ENCODE peak calls at places on chromosome 11, in five cellular contexts. Q is IMR-90, R is fibroblast of the aortic adventitia, J is body of pancreas, A is A673. Z is an unnamed sample.

GRCh38 chr11:40280161-40281054 is 1179.0 kb downstream of the LRRC4C start:
- DNase-seq in Q (no peak), R (no peak), J (no peak), A (no peak), Z (no peak)

GRCh38 chr11:10493041-10493663 is 38.1 kb downstream of the AMPD3 start:
- DNase-seq in Q (no peak), R (no peak), J (no peak), A (no peak), Z (no peak)

GRCh38 chr11:104594228-104594958 is 303.9 kb downstream of the CASP12 start:
- DNase-seq in Q (peak), R (no peak), J (no peak), A (no peak), Z (peak)

GRCh38 chr11:84817998-84818397 is 809.1 kb downstream of the DLG2 start:
- DNase-seq in Q (peak), R (peak), J (no peak), A (peak), Z (peak)

GRCh38 chr11:129894281-129895125 is 875 bp downstream of the NFRKB start:
- DNase-seq in Q (peak), R (peak), J (no peak), A (peak), Z (peak)

GRCh38 chr11:129705341-129705740 is 110.3 kb upstream of the TMEM45B start:
- DNase-seq in Q (no peak), R (no peak), J (no peak), A (no peak), Z (no peak)

GRCh38 chr11:132840220-132840619 is 692.1 kb downstream of the OPCML start:
- DNase-seq in Q (no peak), R (no peak), J (no peak), A (no peak), Z (no peak)

GRCh38 chr11:70078095-70078795 is at the start of gene ANO1:
- DNase-seq in Q (peak), R (no peak), J (no peak), A (no peak), Z (no peak)

GRCh38 chr11:10432971-10433370 is 22.1 kb upstream of the AMPD3 start:
- DNase-seq in Q (no peak), R (no peak), J (no peak), A (no peak), Z (no peak)

GRCh38 chr11:121844016-121844415 is 272.0 kb downstream of the BLID start:
- DNase-seq in Q (no peak), R (no peak), J (no peak), A (no peak), Z (no peak)

GRCh38 chr11:109747839-109748238 is 325.8 kb downstream of the C11orf87 start:
- DNase-seq in Q (no peak), R (no peak), J (peak), A (peak), Z (no peak)

GRCh38 chr11:69659591-69659990 is 15.6 kb downstream of the LTO1 start:
- DNase-seq in Q (no peak), R (no peak), J (no peak), A (no peak), Z (no peak)

GRCh38 chr11:92226331-92227232 is 2.0 kb downstream of the FAT3 start:
- DNase-seq in Q (no peak), R (no peak), J (no peak), A (peak), Z (no peak)

GRCh38 chr11:45805305-45806071 is 539 bp downstream of the SLC35C1 start:
- DNase-seq in Q (peak), R (peak), J (peak), A (peak), Z (peak)

GRCh38 chr11:129374081-129374992 is 1.3 kb upstream of the BARX2 start:
- DNase-seq in Q (no peak), R (no peak), J (no peak), A (peak), Z (no peak)

GRCh38 chr11:12413141-12414055 is 36.0 kb downstream of the PARVA start:
- DNase-seq in Q (peak), R (peak), J (no peak), A (no peak), Z (no peak)

GRCh38 chr11:70233511-70233919 is 30.4 kb downstream of the FADD start:
- DNase-seq in Q (peak), R (peak), J (no peak), A (no peak), Z (peak)

GRCh38 chr11:33525789-33526188 is 174.8 kb downstream of the C11orf91 start:
- DNase-seq in Q (no peak), R (no peak), J (no peak), A (no peak), Z (no peak)
- TF ChIP-seq CTCF in Q (no peak), R (no peak), J (no peak), A (no peak), Z (no peak)

GRCh38 chr11:60951611-60951908 is 416 bp downstream of the SLC15A3 start:
- DNase-seq in Q (no peak), R (no peak), J (no peak), A (no peak), Z (no peak)
- H3K4me3 ChIP-seq in Q (peak), R (peak), J (no peak), A (no peak), Z (peak)

DNA sequence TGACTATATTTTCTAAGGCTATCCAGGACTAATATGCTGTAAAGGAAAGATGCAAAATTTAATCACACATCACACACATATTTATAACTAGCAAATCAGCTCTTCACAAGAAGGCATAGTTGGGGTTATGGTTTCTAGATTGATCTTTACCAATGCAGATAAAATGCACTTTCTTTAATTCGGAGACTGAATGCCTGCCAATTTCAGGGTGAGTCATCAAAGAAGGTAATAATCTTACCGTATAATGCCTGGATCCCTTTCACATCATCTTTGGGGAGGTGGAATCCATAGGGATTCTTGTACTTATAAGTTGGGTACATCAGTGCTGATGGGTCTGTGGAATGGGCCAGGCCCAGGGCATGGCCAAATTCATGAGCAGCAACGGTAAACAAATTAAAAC is 16.4 kb downstream of the MMP20 start:
- DNase-seq in Q (no peak), R (no peak), J (no peak), A (no peak), Z (no peak)
- TF ChIP-seq CTCF in Q (no peak), R (no peak), J (no peak), A (no peak), Z (no peak)

GRCh38 chr11:134423106-134423505 is 11.1 kb upstream of the B3GAT1 start:
- DNase-seq in Q (no peak), R (no peak), J (no peak), A (no peak), Z (no peak)
- H3K4me3 ChIP-seq in Q (no peak), R (no peak), J (no peak), A (no peak), Z (no peak)

DNA sequence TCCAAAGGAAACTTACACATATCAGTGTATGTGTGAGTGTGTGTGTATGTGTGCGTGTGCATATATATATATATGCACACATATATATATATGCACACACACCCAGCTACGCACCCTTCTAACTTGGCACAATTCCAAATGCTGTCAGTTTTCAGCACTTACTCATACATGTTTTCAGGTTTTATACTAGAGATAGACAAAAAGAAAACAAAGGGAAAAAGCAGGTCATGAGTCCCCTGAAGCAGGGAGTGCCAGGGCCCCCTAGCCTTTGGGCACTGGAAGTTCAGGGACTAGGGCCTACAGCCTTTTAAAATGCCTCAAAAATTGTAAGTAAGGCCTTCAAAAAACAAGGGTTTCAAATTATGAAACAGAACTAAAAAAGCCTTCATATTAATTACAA is 265.4 kb downstream of the CADM1 start:
- DNase-seq in Q (no peak), R (no peak), J (no peak), A (no peak), Z (peak)
- TF ChIP-seq CTCF in Q (no peak), R (no peak), J (no peak), A (no peak), Z (peak)

GRCh38 chr11:44313701-44314489 is 4.0 kb upstream of the ALX4 start:
- DNase-seq in Q (no peak), R (peak), J (no peak), A (peak), Z (no peak)
- H3K4me3 ChIP-seq in Q (no peak), R (no peak), J (no peak), A (no peak), Z (no peak)

GRCh38 chr11:65118097-65118837 is 766 bp upstream of the ZNHIT2 start:
- DNase-seq in Q (no peak), R (no peak), J (peak), A (no peak), Z (no peak)
- TF ChIP-seq CTCF in Q (no peak), R (no peak), J (no peak), A (no peak), Z (no peak)

GRCh38 chr11:6656581-6656915 is 939 bp upstream of the DCHS1 start:
- DNase-seq in Q (no peak), R (no peak), J (no peak), A (no peak), Z (no peak)

GRCh38 chr11:6655790-6656580 is at the start of gene DCHS1:
- DNase-seq in Q (no peak), R (no peak), J (no peak), A (peak), Z (no peak)

GRCh38 chr11:6654281-6655019 is 1.2 kb downstream of the DCHS1 start:
- DNase-seq in Q (no peak), R (no peak), J (peak), A (no peak), Z (no peak)

GRCh38 chr11:6653656-6654055 is 2.0 kb downstream of the DCHS1 start:
- DNase-seq in Q (no peak), R (no peak), J (no peak), A (no peak), Z (no peak)

GRCh38 chr11:6655020-6655789 is 404 bp downstream of the DCHS1 start:
- DNase-seq in Q (no peak), R (no peak), J (peak), A (peak), Z (no peak)
- H3K4me3 ChIP-seq in Q (peak), R (peak), J (no peak), A (peak), Z (peak)

GRCh38 chr11:66311470-66311964 is 5.3 kb downstream of the CD248 start:
- DNase-seq in Q (no peak), R (no peak), J (no peak), A (no peak), Z (no peak)
- TF ChIP-seq CTCF in Q (no peak), R (no peak), J (no peak), A (no peak), Z (no peak)

GRCh38 chr11:2988361-2988762 is 3.8 kb downstream of the NAP1L4 start:
- DNase-seq in Q (no peak), R (no peak), J (no peak), A (no peak), Z (no peak)
- H3K4me3 ChIP-seq in Q (no peak), R (peak), J (no peak), A (peak), Z (peak)